ENCODE peak calls at places on chromosome 5, in eight cellular contexts. One of them, this sample, is unnamed.

GRCh38 chr5:39518516-39518915 is 93.7 kb upstream of the DAB2 start:
- DNase-seq in activated CD4-positive, alpha-beta T cell treated with anti-CD3 and anti-CD28 coated beads for 1 hour: no peak
- DNase-seq in effector memory CD4-positive, alpha-beta T cell: no peak
- DNase-seq in adrenal gland: no peak
- DNase-seq in renal cortical epithelial cell: peak; percentile 63
- DNase-seq in H54: no peak
- DNase-seq in lung: no peak
- DNase-seq in upper lobe of right lung: no peak
- DNase-seq in this sample: no peak

GRCh38 chr5:1104327-1105006 is 7.4 kb downstream of the SLC12A7 start:
- DNase-seq in activated CD4-positive, alpha-beta T cell treated with anti-CD3 and anti-CD28 coated beads for 1 hour: no peak
- DNase-seq in effector memory CD4-positive, alpha-beta T cell: peak; percentile 15
- DNase-seq in adrenal gland: no peak
- DNase-seq in renal cortical epithelial cell: no peak
- DNase-seq in H54: no peak
- DNase-seq in lung: no peak
- DNase-seq in upper lobe of right lung: no peak
- DNase-seq in this sample: no peak

GRCh38 chr5:98258939-98259338 is 514.5 kb upstream of the RGMB start:
- DNase-seq in activated CD4-positive, alpha-beta T cell treated with anti-CD3 and anti-CD28 coated beads for 1 hour: no peak
- DNase-seq in effector memory CD4-positive, alpha-beta T cell: no peak
- DNase-seq in adrenal gland: no peak
- DNase-seq in renal cortical epithelial cell: no peak
- DNase-seq in H54: no peak
- DNase-seq in lung: peak; percentile 68
- DNase-seq in upper lobe of right lung: peak; percentile 65
- DNase-seq in this sample: no peak

GRCh38 chr5:1512541-1513291 is 11.0 kb downstream of the LPCAT1 start:
- DNase-seq in activated CD4-positive, alpha-beta T cell treated with anti-CD3 and anti-CD28 coated beads for 1 hour: peak; percentile 6
- DNase-seq in effector memory CD4-positive, alpha-beta T cell: no peak
- DNase-seq in adrenal gland: peak; percentile 8
- DNase-seq in renal cortical epithelial cell: no peak
- DNase-seq in H54: no peak
- DNase-seq in lung: peak; percentile 28
- DNase-seq in upper lobe of right lung: peak; percentile 64
- DNase-seq in this sample: no peak

GRCh38 chr5:21219255-21219654 is 1231.3 kb upstream of the CDH18 start:
- DNase-seq in activated CD4-positive, alpha-beta T cell treated with anti-CD3 and anti-CD28 coated beads for 1 hour: no peak
- DNase-seq in effector memory CD4-positive, alpha-beta T cell: no peak
- DNase-seq in adrenal gland: no peak
- DNase-seq in renal cortical epithelial cell: no peak
- DNase-seq in H54: peak; percentile 9
- DNase-seq in lung: no peak
- DNase-seq in upper lobe of right lung: no peak
- DNase-seq in this sample: no peak

GRCh38 chr5:179840321-179840720 is 18.3 kb downstream of the MRNIP start:
- DNase-seq in activated CD4-positive, alpha-beta T cell treated with anti-CD3 and anti-CD28 coated beads for 1 hour: no peak
- DNase-seq in effector memory CD4-positive, alpha-beta T cell: no peak
- DNase-seq in adrenal gland: no peak
- DNase-seq in renal cortical epithelial cell: no peak
- DNase-seq in H54: no peak
- DNase-seq in lung: no peak
- DNase-seq in upper lobe of right lung: no peak
- DNase-seq in this sample: no peak

GRCh38 chr5:38534122-38534408 is 22.4 kb downstream of the LIFR start:
- DNase-seq in activated CD4-positive, alpha-beta T cell treated with anti-CD3 and anti-CD28 coated beads for 1 hour: no peak
- DNase-seq in effector memory CD4-positive, alpha-beta T cell: no peak
- DNase-seq in adrenal gland: no peak
- DNase-seq in renal cortical epithelial cell: peak; percentile 66
- DNase-seq in H54: no peak
- DNase-seq in lung: no peak
- DNase-seq in upper lobe of right lung: no peak
- DNase-seq in this sample: no peak

GRCh38 chr5:130034872-130035271 is 130.6 kb downstream of the CHSY3 start:
- DNase-seq in activated CD4-positive, alpha-beta T cell treated with anti-CD3 and anti-CD28 coated beads for 1 hour: no peak
- DNase-seq in effector memory CD4-positive, alpha-beta T cell: no peak
- DNase-seq in adrenal gland: no peak
- DNase-seq in renal cortical epithelial cell: no peak
- DNase-seq in H54: no peak
- DNase-seq in lung: no peak
- DNase-seq in upper lobe of right lung: no peak
- DNase-seq in this sample: no peak

GRCh38 chr5:174567506-174568141 is 156.8 kb upstream of the MSX2 start:
- DNase-seq in activated CD4-positive, alpha-beta T cell treated with anti-CD3 and anti-CD28 coated beads for 1 hour: no peak
- DNase-seq in effector memory CD4-positive, alpha-beta T cell: no peak
- DNase-seq in adrenal gland: no peak
- DNase-seq in renal cortical epithelial cell: no peak
- DNase-seq in H54: no peak
- DNase-seq in lung: no peak
- DNase-seq in upper lobe of right lung: no peak
- DNase-seq in this sample: no peak

GRCh38 chr5:34811691-34812090 is 27.3 kb upstream of the TTC23L start:
- DNase-seq in activated CD4-positive, alpha-beta T cell treated with anti-CD3 and anti-CD28 coated beads for 1 hour: no peak
- DNase-seq in effector memory CD4-positive, alpha-beta T cell: no peak
- DNase-seq in adrenal gland: no peak
- DNase-seq in renal cortical epithelial cell: no peak
- DNase-seq in H54: no peak
- DNase-seq in lung: no peak
- DNase-seq in upper lobe of right lung: no peak
- DNase-seq in this sample: no peak

GRCh38 chr5:106269252-106269843 is 1401.4 kb downstream of the EFNA5 start:
- DNase-seq in activated CD4-positive, alpha-beta T cell treated with anti-CD3 and anti-CD28 coated beads for 1 hour: no peak
- DNase-seq in effector memory CD4-positive, alpha-beta T cell: no peak
- DNase-seq in adrenal gland: no peak
- DNase-seq in renal cortical epithelial cell: peak; percentile 47
- DNase-seq in H54: no peak
- DNase-seq in lung: no peak
- DNase-seq in upper lobe of right lung: no peak
- DNase-seq in this sample: no peak

GRCh38 chr5:97098864-97099454 is 43.5 kb downstream of the LIX1 start:
- DNase-seq in activated CD4-positive, alpha-beta T cell treated with anti-CD3 and anti-CD28 coated beads for 1 hour: no peak
- DNase-seq in effector memory CD4-positive, alpha-beta T cell: no peak
- DNase-seq in adrenal gland: no peak
- DNase-seq in renal cortical epithelial cell: peak; percentile 27
- DNase-seq in H54: no peak
- DNase-seq in lung: no peak
- DNase-seq in upper lobe of right lung: no peak
- DNase-seq in this sample: no peak

GRCh38 chr5:68740204-68740910 is 353.5 kb upstream of the SLC30A5 start:
- DNase-seq in activated CD4-positive, alpha-beta T cell treated with anti-CD3 and anti-CD28 coated beads for 1 hour: no peak
- DNase-seq in effector memory CD4-positive, alpha-beta T cell: no peak
- DNase-seq in adrenal gland: no peak
- DNase-seq in renal cortical epithelial cell: peak; percentile 85
- DNase-seq in H54: no peak
- DNase-seq in lung: no peak
- DNase-seq in upper lobe of right lung: no peak
- DNase-seq in this sample: no peak